ENCODE peak calls at places on chromosomes 16 and 17, in seven cellular contexts. One of them, this sample, is unnamed.

GRCh38 chr17:3738562-3739295 is 15.0 kb downstream of the HASPIN start:
- DNase-seq in ascending aorta: no peak
- DNase-seq in tibial nerve: no peak
- DNase-seq in brain microvascular endothelial cell: no peak
- DNase-seq in SK-N-SH: no peak
- DNase-seq in lower lobe of right lung: peak
- DNase-seq in mucosa of descending colon: peak
- DNase-seq in this sample: no peak

GRCh38 chr16:15907863-15908478 is 19.6 kb upstream of the CEP20 start:
- DNase-seq in ascending aorta: no peak
- DNase-seq in tibial nerve: no peak
- DNase-seq in brain microvascular endothelial cell: peak
- DNase-seq in SK-N-SH: peak
- DNase-seq in lower lobe of right lung: no peak
- DNase-seq in mucosa of descending colon: no peak
- DNase-seq in this sample: peak

GRCh38 chr17:57697891-57698708 is 47.0 kb downstream of the CCDC182 start:
- DNase-seq in ascending aorta: no peak
- DNase-seq in tibial nerve: no peak
- DNase-seq in brain microvascular endothelial cell: no peak
- DNase-seq in SK-N-SH: no peak
- DNase-seq in lower lobe of right lung: no peak
- DNase-seq in mucosa of descending colon: no peak
- DNase-seq in this sample: no peak

GRCh38 chr16:58032710-58033293 is 7.2 kb downstream of the MMP15 start:
- DNase-seq in ascending aorta: no peak
- DNase-seq in tibial nerve: no peak
- DNase-seq in brain microvascular endothelial cell: no peak
- DNase-seq in SK-N-SH: peak
- DNase-seq in lower lobe of right lung: peak
- DNase-seq in mucosa of descending colon: no peak
- DNase-seq in this sample: no peak

GRCh38 chr17:83088451-83089321 is 9.3 kb downstream of the METRNL start:
- DNase-seq in ascending aorta: no peak
- DNase-seq in tibial nerve: no peak
- DNase-seq in brain microvascular endothelial cell: no peak
- DNase-seq in SK-N-SH: no peak
- DNase-seq in lower lobe of right lung: no peak
- DNase-seq in mucosa of descending colon: peak
- DNase-seq in this sample: no peak

GRCh38 chr17:5121186-5121841 is 5.5 kb downstream of the USP6 start:
- DNase-seq in ascending aorta: peak
- DNase-seq in tibial nerve: no peak
- DNase-seq in brain microvascular endothelial cell: no peak
- DNase-seq in SK-N-SH: no peak
- DNase-seq in lower lobe of right lung: peak
- DNase-seq in mucosa of descending colon: peak
- DNase-seq in this sample: no peak

GRCh38 chr16:19481291-19481690 is 40.6 kb downstream of the GDE1 start:
- DNase-seq in ascending aorta: no peak
- DNase-seq in tibial nerve: no peak
- DNase-seq in brain microvascular endothelial cell: no peak
- DNase-seq in SK-N-SH: no peak
- DNase-seq in lower lobe of right lung: no peak
- DNase-seq in mucosa of descending colon: no peak
- DNase-seq in this sample: peak

GRCh38 chr16:74991593-74992403 is 6.9 kb upstream of the WDR59 start:
- DNase-seq in ascending aorta: no peak
- DNase-seq in tibial nerve: no peak
- DNase-seq in brain microvascular endothelial cell: no peak
- DNase-seq in SK-N-SH: peak
- DNase-seq in lower lobe of right lung: no peak
- DNase-seq in mucosa of descending colon: no peak
- DNase-seq in this sample: no peak

GRCh38 chr17:37239690-37240344 is 136.0 kb upstream of the C17orf78 start:
- DNase-seq in ascending aorta: no peak
- DNase-seq in tibial nerve: no peak
- DNase-seq in brain microvascular endothelial cell: peak
- DNase-seq in SK-N-SH: peak
- DNase-seq in lower lobe of right lung: no peak
- DNase-seq in mucosa of descending colon: no peak
- DNase-seq in this sample: peak

GRCh38 chr16:31134625-31135534 is 647 bp downstream of the PRSS8 start:
- DNase-seq in ascending aorta: no peak
- DNase-seq in tibial nerve: no peak
- DNase-seq in brain microvascular endothelial cell: no peak
- DNase-seq in SK-N-SH: no peak
- DNase-seq in lower lobe of right lung: peak
- DNase-seq in mucosa of descending colon: peak
- DNase-seq in this sample: peak

GRCh38 chr17:10196936-10197335 is 1.5 kb downstream of the GAS7 start:
- DNase-seq in ascending aorta: no peak
- DNase-seq in tibial nerve: no peak
- DNase-seq in brain microvascular endothelial cell: no peak
- DNase-seq in SK-N-SH: no peak
- DNase-seq in lower lobe of right lung: no peak
- DNase-seq in mucosa of descending colon: no peak
- DNase-seq in this sample: no peak

GRCh38 chr17:44002141-44002848 is 2.1 kb upstream of the NAGS start:
- DNase-seq in ascending aorta: no peak
- DNase-seq in tibial nerve: no peak
- DNase-seq in brain microvascular endothelial cell: peak
- DNase-seq in SK-N-SH: no peak
- DNase-seq in lower lobe of right lung: no peak
- DNase-seq in mucosa of descending colon: no peak
- DNase-seq in this sample: peak

GRCh38 chr17:44005527-44005864 is 1.1 kb downstream of the NAGS start:
- DNase-seq in ascending aorta: no peak
- DNase-seq in tibial nerve: no peak
- DNase-seq in brain microvascular endothelial cell: no peak
- DNase-seq in SK-N-SH: no peak
- DNase-seq in lower lobe of right lung: no peak
- DNase-seq in mucosa of descending colon: no peak
- DNase-seq in this sample: no peak

GRCh38 chr17:44004761-44005526 is 522 bp downstream of the NAGS start:
- DNase-seq in ascending aorta: no peak
- DNase-seq in tibial nerve: no peak
- DNase-seq in brain microvascular endothelial cell: no peak
- DNase-seq in SK-N-SH: peak
- DNase-seq in lower lobe of right lung: peak
- DNase-seq in mucosa of descending colon: peak
- DNase-seq in this sample: no peak

GRCh38 chr17:44005865-44006580 is 1.6 kb downstream of the NAGS start:
- DNase-seq in ascending aorta: no peak
- DNase-seq in tibial nerve: no peak
- DNase-seq in brain microvascular endothelial cell: no peak
- DNase-seq in SK-N-SH: peak
- DNase-seq in lower lobe of right lung: peak
- DNase-seq in mucosa of descending colon: peak
- DNase-seq in this sample: no peak

DNA sequence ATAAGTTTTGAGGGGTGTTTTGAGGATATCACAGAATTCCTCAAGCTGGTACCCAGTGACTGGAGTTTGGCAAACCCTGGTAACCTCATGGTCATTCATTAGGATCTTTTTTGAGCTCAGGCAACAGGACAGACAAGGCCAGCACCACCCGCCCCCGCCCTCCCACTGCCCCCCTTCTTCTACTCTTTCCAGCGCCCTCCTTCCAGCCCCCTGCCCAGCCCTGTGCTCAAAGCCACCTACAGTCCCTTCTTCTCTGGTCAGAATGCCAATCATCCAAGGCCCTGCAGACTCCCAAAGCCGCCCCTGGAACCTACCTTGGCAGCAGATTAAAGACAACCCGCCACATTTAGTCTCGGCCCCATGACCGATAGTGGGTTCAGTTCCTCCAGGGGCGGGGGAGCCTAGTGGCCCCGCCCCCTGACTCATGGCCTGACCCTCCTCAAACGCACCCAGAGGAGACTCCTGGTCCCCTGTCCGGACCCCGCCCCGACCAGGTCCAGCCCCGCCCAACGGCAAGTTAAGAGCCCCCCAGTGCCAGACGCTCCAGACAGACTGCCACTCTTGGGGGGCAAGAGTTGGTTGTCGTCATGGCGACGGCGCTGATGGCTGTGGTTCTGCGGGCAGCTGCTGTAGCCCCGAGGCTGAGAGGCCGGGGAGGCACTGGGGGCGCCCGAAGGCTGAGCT is at the start of gene NAGS:
- DNase-seq in ascending aorta: no peak
- DNase-seq in tibial nerve: no peak
- DNase-seq in brain microvascular endothelial cell: no peak
- DNase-seq in SK-N-SH: peak
- DNase-seq in lower lobe of right lung: peak
- DNase-seq in mucosa of descending colon: peak
- DNase-seq in this sample: no peak
- H3K4me3 ChIP-seq in ascending aorta: peak
- H3K4me3 ChIP-seq in tibial nerve: peak
- H3K4me3 ChIP-seq in brain microvascular endothelial cell: peak
- H3K4me3 ChIP-seq in SK-N-SH: no peak
- H3K4me3 ChIP-seq in lower lobe of right lung: peak
- H3K4me3 ChIP-seq in mucosa of descending colon: peak
- H3K4me3 ChIP-seq in this sample: peak

DNA sequence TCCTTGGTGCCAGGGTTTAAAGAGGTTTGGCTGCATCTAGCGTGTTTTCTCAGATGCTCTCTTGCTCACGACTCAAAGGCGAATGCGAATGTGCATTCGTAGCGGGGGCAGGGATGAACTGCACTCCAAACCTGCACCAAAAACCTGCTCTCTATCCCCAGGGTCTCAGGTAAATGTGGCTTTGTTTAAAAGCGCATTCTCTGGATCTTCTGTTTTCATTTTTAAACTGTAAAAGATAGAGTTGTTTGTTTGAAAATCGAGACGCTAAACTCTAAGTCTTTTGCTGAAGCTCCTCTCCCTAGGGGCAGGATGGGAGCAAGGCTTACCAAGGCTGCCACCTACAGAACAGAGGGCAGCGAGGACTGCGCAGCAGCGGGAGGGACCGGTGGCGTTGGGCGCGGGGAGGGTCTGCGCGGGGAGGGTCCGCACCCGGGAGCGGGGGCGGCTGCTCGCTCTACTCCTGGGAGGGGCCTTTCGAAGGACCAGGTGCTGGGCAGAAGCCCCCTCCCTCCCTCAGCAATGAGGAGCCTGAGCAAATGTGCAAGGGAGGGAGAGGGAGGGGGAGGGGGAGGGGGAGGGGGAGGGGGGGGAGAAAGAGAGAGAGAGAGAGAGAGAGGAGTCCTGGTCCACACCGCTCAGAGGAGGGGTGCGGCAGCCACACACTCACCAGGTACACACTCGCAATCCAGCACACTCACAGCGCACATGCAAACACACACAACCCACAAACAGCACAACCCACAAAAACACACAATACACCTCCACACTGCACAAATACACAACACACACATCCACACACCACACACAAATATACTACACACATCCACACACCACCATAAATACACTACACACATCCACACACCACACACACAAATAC is 142.8 kb downstream of the GRIN2A start:
- DNase-seq in ascending aorta: no peak
- DNase-seq in tibial nerve: no peak
- DNase-seq in brain microvascular endothelial cell: no peak
- DNase-seq in SK-N-SH: peak
- DNase-seq in lower lobe of right lung: no peak
- DNase-seq in mucosa of descending colon: no peak
- DNase-seq in this sample: peak
- TF ChIP-seq CTCF in ascending aorta: no peak
- TF ChIP-seq CTCF in tibial nerve: no peak
- TF ChIP-seq CTCF in brain microvascular endothelial cell: no peak
- TF ChIP-seq CTCF in SK-N-SH: no peak
- TF ChIP-seq CTCF in lower lobe of right lung: no peak
- TF ChIP-seq CTCF in mucosa of descending colon: no peak
- TF ChIP-seq CTCF in this sample: peak

GRCh38 chr17:40564195-40564882 is 933 bp downstream of the CCR7 start:
- DNase-seq in ascending aorta: no peak
- DNase-seq in tibial nerve: no peak
- DNase-seq in brain microvascular endothelial cell: no peak
- DNase-seq in SK-N-SH: no peak
- DNase-seq in lower lobe of right lung: no peak
- DNase-seq in mucosa of descending colon: no peak
- DNase-seq in this sample: no peak
- H3K4me3 ChIP-seq in ascending aorta: no peak
- H3K4me3 ChIP-seq in tibial nerve: no peak
- H3K4me3 ChIP-seq in brain microvascular endothelial cell: no peak
- H3K4me3 ChIP-seq in SK-N-SH: no peak
- H3K4me3 ChIP-seq in lower lobe of right lung: peak
- H3K4me3 ChIP-seq in mucosa of descending colon: no peak
- H3K4me3 ChIP-seq in this sample: no peak

GRCh38 chr17:73302189-73302588 is 9.6 kb downstream of the CDC42EP4 start:
- DNase-seq in ascending aorta: no peak
- DNase-seq in tibial nerve: no peak
- DNase-seq in brain microvascular endothelial cell: no peak
- DNase-seq in SK-N-SH: no peak
- DNase-seq in lower lobe of right lung: no peak
- DNase-seq in mucosa of descending colon: no peak
- DNase-seq in this sample: peak

GRCh38 chr17:73304438-73304837 is 7.4 kb downstream of the CDC42EP4 start:
- DNase-seq in ascending aorta: no peak
- DNase-seq in tibial nerve: no peak
- DNase-seq in brain microvascular endothelial cell: no peak
- DNase-seq in SK-N-SH: no peak
- DNase-seq in lower lobe of right lung: no peak
- DNase-seq in mucosa of descending colon: no peak
- DNase-seq in this sample: no peak

GRCh38 chr17:73307130-73307529 is 4.7 kb downstream of the CDC42EP4 start:
- DNase-seq in ascending aorta: no peak
- DNase-seq in tibial nerve: no peak
- DNase-seq in brain microvascular endothelial cell: no peak
- DNase-seq in SK-N-SH: no peak
- DNase-seq in lower lobe of right lung: no peak
- DNase-seq in mucosa of descending colon: peak
- DNase-seq in this sample: no peak

GRCh38 chr17:73305845-73306836 is 5.7 kb downstream of the CDC42EP4 start:
- DNase-seq in ascending aorta: no peak
- DNase-seq in tibial nerve: no peak
- DNase-seq in brain microvascular endothelial cell: no peak
- DNase-seq in SK-N-SH: no peak
- DNase-seq in lower lobe of right lung: no peak
- DNase-seq in mucosa of descending colon: no peak
- DNase-seq in this sample: no peak

DNA sequence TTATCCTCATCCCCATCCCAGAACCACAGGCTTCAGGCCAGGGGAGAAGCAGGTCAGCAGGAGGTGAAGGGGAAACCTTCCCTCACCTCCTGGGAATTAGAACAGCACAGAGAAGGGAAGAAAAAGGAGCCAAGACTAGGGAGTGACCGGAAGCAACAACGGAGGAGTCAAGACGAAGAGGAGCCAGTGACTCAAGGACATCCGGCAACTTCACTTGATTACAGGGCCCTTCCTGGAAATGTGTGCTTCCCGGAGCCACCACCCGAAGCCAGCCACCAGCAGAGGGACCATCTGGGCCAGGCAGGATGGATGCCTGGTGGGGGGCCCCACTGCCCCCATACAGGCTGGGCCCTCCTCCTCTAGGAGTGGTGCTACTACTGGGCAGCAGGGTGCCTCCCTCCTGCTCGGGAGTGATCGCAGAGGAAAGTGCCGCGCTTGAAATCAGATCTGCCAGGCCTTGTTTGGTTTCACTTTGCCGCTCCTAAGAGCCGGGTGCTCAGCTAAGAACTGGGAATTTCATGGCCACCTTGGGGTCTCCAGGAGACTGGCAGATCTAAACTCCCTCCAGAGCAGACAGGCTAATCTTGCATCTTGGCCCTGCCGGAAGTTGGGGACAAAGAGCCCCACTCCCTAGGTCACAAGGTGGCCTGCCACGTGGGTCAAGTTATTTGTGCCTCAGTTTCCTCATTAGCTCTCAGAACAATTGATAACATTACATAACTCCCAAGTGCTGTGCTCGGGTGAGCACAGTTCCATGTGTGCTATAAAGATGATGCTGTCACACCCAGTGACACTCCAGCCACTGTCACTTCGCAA is 6.6 kb downstream of the CDC42EP4 start:
- DNase-seq in ascending aorta: peak
- DNase-seq in tibial nerve: no peak
- DNase-seq in brain microvascular endothelial cell: peak
- DNase-seq in SK-N-SH: no peak
- DNase-seq in lower lobe of right lung: peak
- DNase-seq in mucosa of descending colon: peak
- DNase-seq in this sample: peak
- TF ChIP-seq CTCF in ascending aorta: peak
- TF ChIP-seq CTCF in tibial nerve: peak
- TF ChIP-seq CTCF in brain microvascular endothelial cell: peak
- TF ChIP-seq CTCF in SK-N-SH: peak
- TF ChIP-seq CTCF in lower lobe of right lung: peak
- TF ChIP-seq CTCF in mucosa of descending colon: no peak
- TF ChIP-seq CTCF in this sample: peak

This sample was measured in AG10803.